ENCODE peak calls at places on chromosomes 12 and 14, in eight cellular contexts. One of them, this sample, is unnamed.

GRCh38 chr14:70988452-70988851 is 81.2 kb downstream of the PCNX1 start:
- DNase-seq in HCT116: no peak
- DNase-seq in esophagus muscularis mucosa: no peak
- DNase-seq in transverse colon: no peak
- DNase-seq in HepG2: no peak
- DNase-seq in endothelial cell of umbilical vein: no peak
- DNase-seq in suprapubic skin: no peak
- DNase-seq in H1: no peak
- DNase-seq in this sample: no peak

GRCh38 chr12:116495260-116495659 is 63.9 kb upstream of the MAP1LC3B2 start:
- DNase-seq in HCT116: peak
- DNase-seq in esophagus muscularis mucosa: no peak
- DNase-seq in transverse colon: no peak
- DNase-seq in HepG2: no peak
- DNase-seq in endothelial cell of umbilical vein: no peak
- DNase-seq in suprapubic skin: no peak
- DNase-seq in H1: no peak
- DNase-seq in this sample: peak

GRCh38 chr12:121637231-121637914 is 11.0 kb downstream of the ORAI1 start:
- DNase-seq in HCT116: no peak
- DNase-seq in esophagus muscularis mucosa: no peak
- DNase-seq in transverse colon: peak
- DNase-seq in HepG2: no peak
- DNase-seq in endothelial cell of umbilical vein: no peak
- DNase-seq in suprapubic skin: peak
- DNase-seq in H1: no peak
- DNase-seq in this sample: no peak

GRCh38 chr12:31896514-31897039 is 62.6 kb upstream of the RESF1 start:
- DNase-seq in HCT116: no peak
- DNase-seq in esophagus muscularis mucosa: no peak
- DNase-seq in transverse colon: peak
- DNase-seq in HepG2: no peak
- DNase-seq in endothelial cell of umbilical vein: peak
- DNase-seq in suprapubic skin: no peak
- DNase-seq in H1: no peak
- DNase-seq in this sample: no peak

GRCh38 chr12:5807090-5807414 is 138.0 kb downstream of the ANO2 start:
- DNase-seq in HCT116: peak
- DNase-seq in esophagus muscularis mucosa: no peak
- DNase-seq in transverse colon: no peak
- DNase-seq in HepG2: no peak
- DNase-seq in endothelial cell of umbilical vein: no peak
- DNase-seq in suprapubic skin: no peak
- DNase-seq in H1: no peak
- DNase-seq in this sample: no peak

GRCh38 chr12:57793920-57794319 is 11.3 kb downstream of the TSFM start:
- DNase-seq in HCT116: no peak
- DNase-seq in esophagus muscularis mucosa: no peak
- DNase-seq in transverse colon: no peak
- DNase-seq in HepG2: no peak
- DNase-seq in endothelial cell of umbilical vein: peak
- DNase-seq in suprapubic skin: no peak
- DNase-seq in H1: no peak
- DNase-seq in this sample: no peak

GRCh38 chr12:65022960-65023359 is 98.1 kb downstream of the WIF1 start:
- DNase-seq in HCT116: no peak
- DNase-seq in esophagus muscularis mucosa: no peak
- DNase-seq in transverse colon: no peak
- DNase-seq in HepG2: no peak
- DNase-seq in endothelial cell of umbilical vein: no peak
- DNase-seq in suprapubic skin: no peak
- DNase-seq in H1: no peak
- DNase-seq in this sample: no peak

GRCh38 chr12:24496755-24497154 is 452.1 kb downstream of the BCAT1 start:
- DNase-seq in HCT116: no peak
- DNase-seq in esophagus muscularis mucosa: no peak
- DNase-seq in transverse colon: no peak
- DNase-seq in HepG2: no peak
- DNase-seq in endothelial cell of umbilical vein: no peak
- DNase-seq in suprapubic skin: no peak
- DNase-seq in H1: no peak
- DNase-seq in this sample: no peak

GRCh38 chr12:44960856-44961255 is 84.7 kb upstream of the NELL2 start:
- DNase-seq in HCT116: peak
- DNase-seq in esophagus muscularis mucosa: no peak
- DNase-seq in transverse colon: no peak
- DNase-seq in HepG2: peak
- DNase-seq in endothelial cell of umbilical vein: no peak
- DNase-seq in suprapubic skin: no peak
- DNase-seq in H1: no peak
- DNase-seq in this sample: no peak

GRCh38 chr12:131882804-131883520 is 11.5 kb upstream of the ULK1 start:
- DNase-seq in HCT116: no peak
- DNase-seq in esophagus muscularis mucosa: no peak
- DNase-seq in transverse colon: no peak
- DNase-seq in HepG2: no peak
- DNase-seq in endothelial cell of umbilical vein: no peak
- DNase-seq in suprapubic skin: no peak
- DNase-seq in H1: no peak
- DNase-seq in this sample: no peak

GRCh38 chr14:38867561-38868150 is 235.4 kb downstream of the SEC23A start:
- DNase-seq in HCT116: peak
- DNase-seq in esophagus muscularis mucosa: no peak
- DNase-seq in transverse colon: peak
- DNase-seq in HepG2: peak
- DNase-seq in endothelial cell of umbilical vein: peak
- DNase-seq in suprapubic skin: peak
- DNase-seq in H1: peak
- DNase-seq in this sample: peak
- TF ChIP-seq POLR2AphosphoS5 in HCT116: no peak
- TF ChIP-seq POLR2AphosphoS5 in esophagus muscularis mucosa: peak
- TF ChIP-seq POLR2AphosphoS5 in transverse colon: no peak
- TF ChIP-seq POLR2AphosphoS5 in HepG2: no peak
- TF ChIP-seq POLR2AphosphoS5 in endothelial cell of umbilical vein: no peak
- TF ChIP-seq POLR2AphosphoS5 in suprapubic skin: no peak
- TF ChIP-seq POLR2AphosphoS5 in H1: no peak
- TF ChIP-seq POLR2AphosphoS5 in this sample: no peak

DNA sequence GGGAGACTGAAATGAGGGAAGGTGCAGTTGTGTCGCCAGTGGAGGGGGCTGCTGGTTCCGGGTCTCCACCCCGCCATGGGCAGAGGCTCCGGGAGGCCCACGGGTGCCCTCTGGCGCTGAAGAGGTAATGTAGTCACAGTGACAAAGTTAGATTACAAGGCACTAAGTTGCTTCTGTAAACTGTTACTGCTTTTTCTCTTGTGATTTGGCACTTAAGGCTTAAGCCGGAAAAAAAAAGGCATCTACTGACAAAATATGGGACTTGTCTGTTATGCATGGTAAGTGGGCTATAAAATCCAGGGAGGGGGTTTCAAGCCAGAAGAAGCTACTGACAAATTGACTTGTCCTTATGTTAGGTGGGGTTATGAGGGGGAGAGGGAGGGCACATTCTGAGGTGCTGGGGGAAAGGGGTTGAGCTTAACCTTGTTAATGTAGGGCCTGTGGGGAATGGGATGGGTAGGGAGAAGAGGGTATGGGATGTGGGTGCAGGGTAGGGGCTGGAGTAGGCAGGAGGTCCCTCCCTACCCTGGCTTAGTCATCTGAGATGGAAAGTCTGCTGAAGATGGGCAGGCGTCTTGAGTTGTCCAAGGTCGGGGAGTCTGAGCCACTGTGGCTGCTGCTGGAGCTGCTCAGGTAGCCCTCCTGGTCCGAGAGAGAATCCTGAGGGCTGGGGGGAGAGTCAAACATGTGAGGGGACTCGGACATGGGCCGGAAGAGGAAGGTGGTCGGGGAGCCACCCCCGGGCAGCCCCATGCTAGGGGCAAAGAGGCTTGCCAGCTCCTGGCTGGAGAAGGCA is 3.7 kb downstream of the ZFP36L1 start:
- DNase-seq in HCT116: no peak
- DNase-seq in esophagus muscularis mucosa: no peak
- DNase-seq in transverse colon: peak
- DNase-seq in HepG2: peak
- DNase-seq in endothelial cell of umbilical vein: peak
- DNase-seq in suprapubic skin: peak
- DNase-seq in H1: no peak
- DNase-seq in this sample: peak
- TF ChIP-seq POLR2A in HCT116: no peak
- TF ChIP-seq POLR2A in esophagus muscularis mucosa: peak
- TF ChIP-seq POLR2A in transverse colon: peak
- TF ChIP-seq POLR2A in HepG2: peak
- TF ChIP-seq POLR2A in endothelial cell of umbilical vein: peak
- TF ChIP-seq POLR2A in suprapubic skin: no peak
- TF ChIP-seq POLR2A in H1: no peak
- TF ChIP-seq POLR2A in this sample: no peak

GRCh38 chr12:119088917-119089667 is 89.6 kb upstream of the HSPB8 start:
- DNase-seq in HCT116: no peak
- DNase-seq in esophagus muscularis mucosa: no peak
- DNase-seq in transverse colon: no peak
- DNase-seq in HepG2: no peak
- DNase-seq in endothelial cell of umbilical vein: no peak
- DNase-seq in suprapubic skin: no peak
- DNase-seq in H1: peak
- DNase-seq in this sample: no peak
- H3K4me3 ChIP-seq in HCT116: no peak
- H3K4me3 ChIP-seq in esophagus muscularis mucosa: no peak
- H3K4me3 ChIP-seq in transverse colon: no peak
- H3K4me3 ChIP-seq in HepG2: no peak
- H3K4me3 ChIP-seq in endothelial cell of umbilical vein: no peak
- H3K4me3 ChIP-seq in suprapubic skin: no peak
- H3K4me3 ChIP-seq in H1: no peak
- H3K4me3 ChIP-seq in this sample: no peak

GRCh38 chr12:12294215-12295005 is 27.6 kb upstream of the LRP6 start:
- DNase-seq in HCT116: no peak
- DNase-seq in esophagus muscularis mucosa: no peak
- DNase-seq in transverse colon: no peak
- DNase-seq in HepG2: no peak
- DNase-seq in endothelial cell of umbilical vein: peak
- DNase-seq in suprapubic skin: no peak
- DNase-seq in H1: no peak
- DNase-seq in this sample: no peak
- TF ChIP-seq POLR2AphosphoS5 in HCT116: no peak
- TF ChIP-seq POLR2AphosphoS5 in esophagus muscularis mucosa: no peak
- TF ChIP-seq POLR2AphosphoS5 in transverse colon: no peak
- TF ChIP-seq POLR2AphosphoS5 in HepG2: no peak
- TF ChIP-seq POLR2AphosphoS5 in endothelial cell of umbilical vein: no peak
- TF ChIP-seq POLR2AphosphoS5 in suprapubic skin: no peak
- TF ChIP-seq POLR2AphosphoS5 in H1: no peak
- TF ChIP-seq POLR2AphosphoS5 in this sample: no peak

GRCh38 chr12:126243814-126244213 is 1178.6 kb downstream of the AACS start:
- DNase-seq in HCT116: no peak
- DNase-seq in esophagus muscularis mucosa: no peak
- DNase-seq in transverse colon: no peak
- DNase-seq in HepG2: no peak
- DNase-seq in endothelial cell of umbilical vein: no peak
- DNase-seq in suprapubic skin: no peak
- DNase-seq in H1: no peak
- DNase-seq in this sample: no peak

GRCh38 chr12:126247936-126248335 is 1182.7 kb downstream of the AACS start:
- DNase-seq in HCT116: no peak
- DNase-seq in esophagus muscularis mucosa: no peak
- DNase-seq in transverse colon: no peak
- DNase-seq in HepG2: no peak
- DNase-seq in endothelial cell of umbilical vein: no peak
- DNase-seq in suprapubic skin: no peak
- DNase-seq in H1: no peak
- DNase-seq in this sample: no peak

DNA sequence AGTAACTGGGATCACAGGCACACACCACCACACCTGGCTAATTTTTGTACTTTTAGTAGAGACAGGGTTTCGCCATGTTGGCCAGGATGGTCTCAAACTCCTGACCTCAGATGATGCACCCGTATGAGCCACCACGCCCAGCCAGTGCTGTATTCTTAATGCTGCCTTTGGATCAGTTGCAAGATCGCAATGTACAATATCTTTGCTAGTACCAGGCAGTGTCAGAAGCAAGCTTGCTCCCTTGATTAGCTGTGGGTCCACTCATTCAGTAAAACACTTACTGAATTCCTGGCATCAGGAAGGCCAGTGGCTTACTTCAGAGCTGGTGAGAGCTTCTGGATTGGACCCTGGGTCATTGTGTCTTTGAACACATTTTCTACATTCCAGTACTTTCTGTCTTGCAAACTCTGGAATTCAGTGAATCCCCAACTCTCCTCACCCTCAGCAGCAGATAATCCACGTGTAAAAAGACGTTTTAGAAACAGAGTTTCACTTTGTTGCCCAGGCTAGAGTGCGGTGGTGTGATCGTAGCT is 1183.7 kb downstream of the AACS start:
- DNase-seq in HCT116: no peak
- DNase-seq in esophagus muscularis mucosa: no peak
- DNase-seq in transverse colon: no peak
- DNase-seq in HepG2: no peak
- DNase-seq in endothelial cell of umbilical vein: no peak
- DNase-seq in suprapubic skin: no peak
- DNase-seq in H1: no peak
- DNase-seq in this sample: no peak
- TF ChIP-seq POLR2A in HCT116: no peak
- TF ChIP-seq POLR2A in esophagus muscularis mucosa: no peak
- TF ChIP-seq POLR2A in transverse colon: no peak
- TF ChIP-seq POLR2A in HepG2: no peak
- TF ChIP-seq POLR2A in endothelial cell of umbilical vein: no peak
- TF ChIP-seq POLR2A in suprapubic skin: no peak
- TF ChIP-seq POLR2A in H1: no peak
- TF ChIP-seq POLR2A in this sample: no peak

GRCh38 chr14:75254901-75255300 is 23.7 kb upstream of the FOS start:
- DNase-seq in HCT116: no peak
- DNase-seq in esophagus muscularis mucosa: no peak
- DNase-seq in transverse colon: peak
- DNase-seq in HepG2: no peak
- DNase-seq in endothelial cell of umbilical vein: no peak
- DNase-seq in suprapubic skin: no peak
- DNase-seq in H1: no peak
- DNase-seq in this sample: peak
- H3K4me3 ChIP-seq in HCT116: no peak
- H3K4me3 ChIP-seq in esophagus muscularis mucosa: no peak
- H3K4me3 ChIP-seq in transverse colon: no peak
- H3K4me3 ChIP-seq in HepG2: peak
- H3K4me3 ChIP-seq in endothelial cell of umbilical vein: no peak
- H3K4me3 ChIP-seq in suprapubic skin: no peak
- H3K4me3 ChIP-seq in H1: no peak
- H3K4me3 ChIP-seq in this sample: peak

DNA sequence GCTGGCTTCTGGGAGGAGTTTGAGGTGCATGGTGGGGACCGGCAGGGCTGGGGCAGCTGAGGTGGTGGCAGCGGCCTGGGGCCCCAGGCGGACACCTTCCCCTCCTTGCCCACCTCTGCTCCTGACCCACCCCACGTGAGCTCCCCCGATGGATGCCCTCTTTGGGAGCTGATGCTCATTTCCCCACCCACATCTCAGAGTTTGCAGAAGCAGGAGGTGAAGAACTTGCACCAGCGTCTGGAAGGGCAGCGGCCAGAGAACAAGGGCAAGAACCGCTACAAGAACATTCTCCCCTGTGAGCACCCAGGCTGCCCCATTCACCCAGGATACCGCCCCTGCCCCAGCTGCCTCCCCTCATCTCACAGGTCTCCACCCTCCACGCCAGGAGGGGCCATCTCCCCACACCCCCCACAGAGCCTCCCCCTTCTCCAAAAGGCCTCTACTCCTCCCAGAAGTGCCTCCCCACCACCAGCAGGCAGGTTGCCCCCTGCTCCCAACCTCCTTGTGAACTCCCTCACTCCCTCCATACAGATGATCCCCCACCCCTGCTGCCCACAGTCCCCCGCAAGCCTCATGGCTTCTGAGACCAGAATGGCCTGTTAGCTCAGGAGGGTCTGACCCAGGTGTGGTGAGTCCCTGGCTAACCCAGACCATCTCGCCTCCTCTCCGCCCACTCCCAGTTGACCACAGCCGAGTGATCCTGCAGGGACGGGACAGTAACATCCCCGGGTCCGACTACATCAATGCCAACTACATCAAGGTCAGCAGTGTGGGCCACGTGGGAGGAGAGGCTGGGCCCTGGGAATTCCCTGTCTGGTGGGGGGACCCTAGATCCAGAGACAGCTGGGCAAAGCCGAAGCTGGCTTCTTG is 4.5 kb downstream of the PTPN6 start:
- DNase-seq in HCT116: no peak
- DNase-seq in esophagus muscularis mucosa: no peak
- DNase-seq in transverse colon: peak
- DNase-seq in HepG2: no peak
- DNase-seq in endothelial cell of umbilical vein: no peak
- DNase-seq in suprapubic skin: no peak
- DNase-seq in H1: no peak
- DNase-seq in this sample: no peak
- TF ChIP-seq POLR2AphosphoS5 in HCT116: no peak
- TF ChIP-seq POLR2AphosphoS5 in esophagus muscularis mucosa: no peak
- TF ChIP-seq POLR2AphosphoS5 in transverse colon: no peak
- TF ChIP-seq POLR2AphosphoS5 in HepG2: no peak
- TF ChIP-seq POLR2AphosphoS5 in endothelial cell of umbilical vein: no peak
- TF ChIP-seq POLR2AphosphoS5 in suprapubic skin: no peak
- TF ChIP-seq POLR2AphosphoS5 in H1: no peak
- TF ChIP-seq POLR2AphosphoS5 in this sample: no peak